ENCODE peak calls at places on chromosome 13, in four cellular contexts. H, E, Q and G are unnamed samples.

GRCh38 chr13:51793570-51794273 is 10.2 kb downstream of the DHRS12 start:
- DNase-seq in Q (no peak), H (peak; percentile 91), E (no peak), G (peak; percentile 47)

GRCh38 chr13:27290715-27291114 is 20.1 kb downstream of the RASL11A start:
- DNase-seq in E (no peak), Q (peak; percentile 24), H (no peak), G (peak; percentile 43)

GRCh38 chr13:44292545-44292944 is 81.1 kb upstream of the SERP2 start:
- DNase-seq in Q (no peak), E (no peak), H (no peak), G (no peak)

GRCh38 chr13:23629566-23630272 is 59.5 kb downstream of the TNFRSF19 start:
- DNase-seq in E (no peak), Q (no peak), H (no peak), G (no peak)

GRCh38 chr13:79481685-79482052 is 714 bp downstream of the NDFIP2 start:
- DNase-seq in Q (no peak), H (no peak), E (no peak), G (no peak)

GRCh38 chr13:77918391-77919261 is at the start of gene EDNRB:
- DNase-seq in H (peak; percentile 17), E (peak; percentile 29), Q (peak; percentile 62), G (peak; percentile 74)

GRCh38 chr13:25494708-25495411 is 123.1 kb downstream of the ATP8A2 start:
- DNase-seq in Q (no peak), H (no peak), E (no peak), G (no peak)

GRCh38 chr13:30002577-30002976 is 152.2 kb upstream of the UBL3 start:
- DNase-seq in H (peak; percentile 85), E (no peak), Q (no peak), G (no peak)

GRCh38 chr13:20024706-20025105 is 66.2 kb downstream of the ZMYM2 start:
- DNase-seq in Q (no peak), H (no peak), E (no peak), G (no peak)

GRCh38 chr13:32938907-32939306 is 77.3 kb upstream of the KL start:
- DNase-seq in H (peak; percentile 61), Q (no peak), E (no peak), G (peak; percentile 9)

GRCh38 chr13:27921961-27922910 is 2.4 kb downstream of the PDX1 start:
- DNase-seq in Q (peak; percentile 38), H (no peak), E (no peak), G (no peak)

GRCh38 chr13:25267715-25268114 is 19.6 kb downstream of the MTMR6 start:
- DNase-seq in E (no peak), Q (no peak), H (peak; percentile 26), G (no peak)

GRCh38 chr13:113836917-113837553 is 26.8 kb downstream of the GAS6 start:
- DNase-seq in E (no peak), Q (no peak), H (peak; percentile 85), G (no peak)

GRCh38 chr13:110950819-110951570 is 36.1 kb upstream of the ANKRD10 start:
- DNase-seq in Q (no peak), H (no peak), E (no peak), G (no peak)

GRCh38 chr13:96684472-96684871 is 309.8 kb downstream of the OXGR1 start:
- DNase-seq in E (no peak), H (no peak), Q (no peak), G (no peak)

GRCh38 chr13:96677029-96677428 is 317.2 kb downstream of the OXGR1 start:
- DNase-seq in Q (no peak), E (no peak), H (no peak), G (no peak)

GRCh38 chr13:96686286-96686685 is 308.0 kb downstream of the OXGR1 start:
- DNase-seq in Q (no peak), H (no peak), E (no peak), G (no peak)

GRCh38 chr13:96678801-96679200 is 315.5 kb downstream of the OXGR1 start:
- DNase-seq in Q (no peak), E (no peak), H (no peak), G (no peak)

DNA sequence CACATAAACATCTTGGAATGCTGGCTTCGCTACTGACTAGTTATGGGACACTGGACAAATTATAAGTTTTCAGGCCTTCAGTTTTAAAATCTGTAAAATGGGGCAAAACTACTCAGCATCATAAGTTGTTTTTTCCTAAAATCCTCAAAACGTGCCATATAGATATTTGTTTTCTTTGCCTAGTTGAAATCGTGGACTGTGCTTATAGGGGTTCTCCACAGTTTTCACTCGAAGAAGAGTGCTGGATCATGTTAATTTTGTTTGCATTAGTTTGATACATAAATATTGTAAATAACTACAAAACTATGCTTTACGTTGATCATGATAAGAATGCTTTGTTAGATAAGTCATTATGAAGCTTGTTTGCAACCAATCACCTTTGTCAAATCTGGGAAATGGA is 313.4 kb downstream of the OXGR1 start:
- DNase-seq in E (no peak), Q (no peak), H (no peak), G (no peak)
- H3K56ac ChIP-seq in E (no peak overlapping the region), Q (no peak overlapping the region), H (no peak overlapping the region), G (no peak overlapping the region)

GRCh38 chr13:112799394-112799793 is 109.6 kb downstream of the ATP11A start:
- DNase-seq in Q (no peak), H (no peak), E (no peak), G (no peak)
- H3K56ac ChIP-seq in Q (no peak overlapping the region), H (no peak overlapping the region), E (no peak overlapping the region), G (no peak overlapping the region)

GRCh38 chr13:22372261-22372660 is 701.4 kb downstream of the FGF9 start:
- DNase-seq in E (no peak), Q (no peak), H (no peak), G (peak; percentile 32)
- H3K56ac ChIP-seq in E (no peak overlapping the region), Q (no peak overlapping the region), H (no peak overlapping the region), G (no peak overlapping the region)

GRCh38 chr13:97288486-97288900 is 66.4 kb downstream of the MBNL2 start:
- DNase-seq in H (no peak), E (no peak), Q (no peak), G (no peak)
- H3K56ac ChIP-seq in H (no peak overlapping the region), E (no peak overlapping the region), Q (no peak overlapping the region), G (no peak overlapping the region)

GRCh38 chr13:31174018-31174417 is 12.3 kb upstream of the HSPH1 start:
- DNase-seq in E (no peak), Q (no peak), H (peak; percentile 77), G (no peak)
- H3K56ac ChIP-seq in E (no peak overlapping the region), Q (no peak overlapping the region), H (no peak overlapping the region), G (no peak overlapping the region)

DNA sequence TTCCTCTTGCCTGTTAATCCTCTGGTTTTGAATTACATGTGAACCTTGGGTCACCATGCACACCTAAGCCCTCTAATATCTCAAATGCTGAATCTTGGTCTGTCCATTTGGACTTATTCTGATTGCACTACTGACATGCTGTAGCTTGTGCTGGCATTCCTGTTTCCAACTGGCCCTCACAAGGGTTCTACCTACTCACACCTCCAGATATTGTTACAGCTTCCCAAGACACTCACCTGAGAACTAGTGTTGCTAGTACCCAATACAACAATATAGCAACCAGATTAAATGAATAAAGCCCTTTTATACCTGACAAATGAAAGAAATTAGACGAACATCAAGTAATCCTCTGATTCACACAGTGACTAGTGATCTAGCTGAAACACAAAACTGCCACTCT is 16.6 kb downstream of the TEX30 start:
- DNase-seq in H (no peak), E (no peak), Q (no peak), G (no peak)
- H3K56ac ChIP-seq in H (no peak overlapping the region), E (no peak overlapping the region), Q (no peak overlapping the region), G (no peak overlapping the region)

DNA sequence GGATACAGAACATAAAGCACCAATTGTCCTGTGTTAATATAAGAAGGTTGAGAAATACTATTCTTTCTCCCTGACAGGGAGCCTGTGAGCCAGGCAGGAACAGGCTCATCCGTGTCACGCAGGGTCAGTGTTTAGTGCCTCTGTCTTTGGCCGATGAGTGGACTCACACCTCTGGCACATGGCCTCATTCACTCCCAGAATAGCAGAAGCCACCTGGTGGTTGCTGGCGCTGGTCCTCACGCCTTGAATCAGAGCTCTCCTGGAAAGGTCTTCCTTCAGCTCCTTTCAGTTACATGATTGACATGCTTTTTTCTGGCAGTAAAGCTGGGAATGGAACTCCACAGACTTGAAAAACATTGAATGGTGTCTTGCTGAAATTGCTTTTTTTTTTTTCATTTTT is 28.1 kb upstream of the SIAH3 start:
- DNase-seq in Q (peak; percentile 72), E (no peak), H (no peak), G (peak; percentile 75)
- H3K56ac ChIP-seq in Q (no peak overlapping the region), E (no peak overlapping the region), H (no peak overlapping the region), G (no peak overlapping the region)

GRCh38 chr13:74442751-74443150 is 308.5 kb upstream of the KLF12 start:
- DNase-seq in E (no peak), Q (no peak), H (no peak), G (no peak)
- H3K56ac ChIP-seq in E (no peak overlapping the region), Q (no peak overlapping the region), H (no peak overlapping the region), G (no peak overlapping the region)

DNA sequence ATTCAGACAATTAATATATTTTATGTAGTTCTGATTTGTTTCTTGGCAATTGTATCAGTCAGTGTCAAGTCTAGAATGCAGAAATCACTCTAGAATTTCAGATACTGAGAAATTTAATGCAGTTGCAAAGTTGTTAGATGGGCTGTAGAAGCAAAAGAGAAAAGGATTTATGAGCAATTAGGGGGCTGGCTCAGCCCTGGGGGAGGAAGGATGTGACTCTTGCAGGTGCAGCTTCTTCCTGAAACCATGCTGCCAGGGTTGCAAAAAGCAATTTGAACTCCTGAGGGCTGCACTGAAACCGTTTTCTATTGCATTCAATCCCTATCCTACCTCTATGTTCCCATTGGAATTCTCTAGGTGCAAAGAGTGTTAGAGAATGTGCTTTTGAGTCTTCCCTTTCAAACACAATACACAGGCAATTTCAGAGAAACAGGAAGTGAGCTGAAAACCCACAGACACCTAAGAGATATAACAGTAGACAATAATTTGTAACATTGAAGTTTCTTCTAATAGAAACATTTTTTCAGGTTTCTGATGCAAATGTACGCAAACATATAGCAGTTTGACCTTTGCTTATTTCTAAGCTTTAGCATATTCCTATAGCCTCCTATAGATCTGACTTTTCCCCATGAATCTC is 814.7 kb upstream of the ATXN8OS start:
- DNase-seq in Q (no peak), E (no peak), H (no peak), G (no peak)
- H3K56ac ChIP-seq in Q (no peak overlapping the region), E (no peak overlapping the region), H (no peak overlapping the region), G (no peak overlapping the region)